ENCODE peak calls at places on chromosomes 2 and 18, in four cellular contexts. One of them, this sample, is unnamed.

GRCh38 chr2:16238001-16238755 is 297.8 kb downstream of the MYCN start:
- DNase-seq in foreskin fibroblast: no peak
- DNase-seq in ovary: no peak
- DNase-seq in AG04450: no peak
- DNase-seq in this sample: no peak

GRCh38 chr2:229392214-229392613 is 121.1 kb upstream of the PID1 start:
- DNase-seq in AG04450: no peak
- DNase-seq in foreskin fibroblast: peak
- DNase-seq in ovary: no peak
- DNase-seq in this sample: no peak

GRCh38 chr2:110873056-110873502 is 140.7 kb downstream of the ACOXL start:
- DNase-seq in AG04450: no peak
- DNase-seq in foreskin fibroblast: no peak
- DNase-seq in ovary: no peak
- DNase-seq in this sample: no peak

GRCh38 chr18:62944454-62944853 is 229.1 kb downstream of the PHLPP1 start:
- DNase-seq in foreskin fibroblast: no peak
- DNase-seq in ovary: no peak
- DNase-seq in AG04450: no peak
- DNase-seq in this sample: no peak

GRCh38 chr18:73352546-73352945 is 484.8 kb upstream of the NETO1 start:
- DNase-seq in AG04450: no peak
- DNase-seq in foreskin fibroblast: no peak
- DNase-seq in ovary: no peak
- DNase-seq in this sample: peak

GRCh38 chr2:189685540-189686229 is 11.2 kb downstream of the ANKAR start:
- DNase-seq in AG04450: peak
- DNase-seq in ovary: peak
- DNase-seq in foreskin fibroblast: peak
- DNase-seq in this sample: peak

GRCh38 chr2:29423267-29423666 is 308.1 kb downstream of the CLIP4 start:
- DNase-seq in ovary: no peak
- DNase-seq in foreskin fibroblast: no peak
- DNase-seq in AG04450: no peak
- DNase-seq in this sample: no peak

GRCh38 chr2:190563109-190563508 is 28.6 kb upstream of the NEMP2 start:
- DNase-seq in AG04450: no peak
- DNase-seq in foreskin fibroblast: no peak
- DNase-seq in ovary: no peak
- DNase-seq in this sample: no peak

GRCh38 chr2:120631719-120632118 is 103.9 kb upstream of the GLI2 start:
- DNase-seq in foreskin fibroblast: peak
- DNase-seq in AG04450: no peak
- DNase-seq in ovary: no peak
- DNase-seq in this sample: no peak

GRCh38 chr2:170159060-170159459 is 18.9 kb upstream of the MYO3B start:
- DNase-seq in foreskin fibroblast: no peak
- DNase-seq in AG04450: no peak
- DNase-seq in ovary: no peak
- DNase-seq in this sample: no peak

DNA sequence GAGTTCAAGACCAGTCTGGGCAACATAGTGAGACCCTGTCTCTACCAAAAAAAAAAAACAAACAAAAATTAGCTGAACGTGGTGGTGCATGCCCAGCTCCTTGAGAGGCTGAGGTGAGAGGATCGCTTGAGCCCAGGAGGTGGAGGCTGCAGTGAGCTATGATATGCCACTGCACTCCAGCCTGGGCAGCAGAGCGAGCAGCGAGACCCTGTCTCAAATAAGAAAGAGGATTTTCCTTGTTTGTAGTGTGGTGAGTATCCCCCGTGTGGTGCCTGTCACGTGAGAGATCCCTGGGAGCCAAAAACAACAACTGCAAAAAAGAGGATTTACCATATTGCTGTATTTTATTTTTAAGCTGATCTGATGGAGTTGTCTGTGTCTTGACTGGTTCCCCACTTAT is 9.2 kb downstream of the EML4 start:
- DNase-seq in ovary: no peak
- DNase-seq in foreskin fibroblast: no peak
- DNase-seq in AG04450: no peak
- DNase-seq in this sample: no peak
- H3K4me3 ChIP-seq in ovary: no peak
- H3K4me3 ChIP-seq in foreskin fibroblast: no peak
- H3K4me3 ChIP-seq in AG04450: no peak
- H3K4me3 ChIP-seq in this sample: no peak

GRCh38 chr2:163690896-163691295 is 44.9 kb downstream of the FIGN start:
- DNase-seq in foreskin fibroblast: no peak
- DNase-seq in ovary: no peak
- DNase-seq in AG04450: no peak
- DNase-seq in this sample: no peak
- H3K4me3 ChIP-seq in foreskin fibroblast: no peak
- H3K4me3 ChIP-seq in ovary: no peak
- H3K4me3 ChIP-seq in AG04450: no peak
- H3K4me3 ChIP-seq in this sample: no peak

DNA sequence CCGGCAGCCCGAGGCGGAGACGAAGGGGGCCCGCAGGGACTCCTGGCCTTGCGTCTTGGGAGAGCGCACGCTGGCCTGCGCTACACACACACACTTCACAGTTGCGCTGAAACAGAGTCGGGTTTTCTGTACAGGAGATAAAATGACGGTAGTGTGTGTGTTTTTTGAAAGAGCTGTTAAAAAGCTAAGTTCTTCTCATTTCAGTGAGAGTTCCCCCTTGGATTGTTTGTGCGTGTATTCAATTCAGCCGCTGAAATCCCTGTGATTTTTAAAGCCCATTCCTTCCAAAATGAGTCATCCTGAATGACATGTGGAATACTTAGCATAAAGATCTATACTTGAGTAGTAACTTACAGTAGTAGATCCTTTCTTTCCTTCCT is 18.3 kb upstream of the SOX11 start:
- DNase-seq in ovary: no peak
- DNase-seq in AG04450: no peak
- DNase-seq in foreskin fibroblast: no peak
- DNase-seq in this sample: no peak
- H3K4me3 ChIP-seq in ovary: no peak
- H3K4me3 ChIP-seq in AG04450: peak
- H3K4me3 ChIP-seq in foreskin fibroblast: no peak
- H3K4me3 ChIP-seq in this sample: peak

GRCh38 chr2:54635554-54636152 is 87.8 kb upstream of the EML6 start:
- DNase-seq in AG04450: no peak
- DNase-seq in foreskin fibroblast: no peak
- DNase-seq in ovary: no peak
- DNase-seq in this sample: no peak
- H3K4me3 ChIP-seq in AG04450: no peak
- H3K4me3 ChIP-seq in foreskin fibroblast: no peak
- H3K4me3 ChIP-seq in ovary: no peak
- H3K4me3 ChIP-seq in this sample: no peak

GRCh38 chr2:8249191-8249590 is 432.7 kb upstream of the ID2 start:
- DNase-seq in foreskin fibroblast: no peak
- DNase-seq in AG04450: no peak
- DNase-seq in ovary: no peak
- DNase-seq in this sample: no peak

GRCh38 chr2:8249769-8250168 is 432.1 kb upstream of the ID2 start:
- DNase-seq in AG04450: no peak
- DNase-seq in ovary: no peak
- DNase-seq in foreskin fibroblast: no peak
- DNase-seq in this sample: no peak

GRCh38 chr2:8247905-8248622 is 433.8 kb upstream of the ID2 start:
- DNase-seq in foreskin fibroblast: no peak
- DNase-seq in ovary: no peak
- DNase-seq in AG04450: no peak
- DNase-seq in this sample: no peak

GRCh38 chr2:8251291-8251690 is 430.6 kb upstream of the ID2 start:
- DNase-seq in foreskin fibroblast: no peak
- DNase-seq in ovary: no peak
- DNase-seq in AG04450: no peak
- DNase-seq in this sample: no peak

DNA sequence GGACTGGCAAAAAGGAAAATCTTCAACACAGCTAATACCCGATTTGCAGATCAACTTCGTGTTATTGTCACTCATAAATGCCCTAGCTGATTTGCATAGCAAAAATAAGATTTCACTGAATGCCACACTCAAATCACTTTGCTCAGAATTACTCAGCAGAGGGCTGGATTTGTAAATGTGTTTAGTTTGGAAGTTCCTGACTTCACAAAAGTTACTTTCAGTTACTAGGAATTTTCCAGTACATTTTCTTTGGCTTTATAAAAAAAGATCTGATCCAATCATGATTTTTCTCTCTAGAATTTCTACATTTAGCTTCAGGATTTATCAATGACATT is 433.3 kb upstream of the ID2 start:
- DNase-seq in AG04450: no peak
- DNase-seq in foreskin fibroblast: no peak
- DNase-seq in ovary: no peak
- DNase-seq in this sample: no peak
- H3K4me3 ChIP-seq in AG04450: no peak
- H3K4me3 ChIP-seq in foreskin fibroblast: no peak
- H3K4me3 ChIP-seq in ovary: no peak
- H3K4me3 ChIP-seq in this sample: no peak

DNA sequence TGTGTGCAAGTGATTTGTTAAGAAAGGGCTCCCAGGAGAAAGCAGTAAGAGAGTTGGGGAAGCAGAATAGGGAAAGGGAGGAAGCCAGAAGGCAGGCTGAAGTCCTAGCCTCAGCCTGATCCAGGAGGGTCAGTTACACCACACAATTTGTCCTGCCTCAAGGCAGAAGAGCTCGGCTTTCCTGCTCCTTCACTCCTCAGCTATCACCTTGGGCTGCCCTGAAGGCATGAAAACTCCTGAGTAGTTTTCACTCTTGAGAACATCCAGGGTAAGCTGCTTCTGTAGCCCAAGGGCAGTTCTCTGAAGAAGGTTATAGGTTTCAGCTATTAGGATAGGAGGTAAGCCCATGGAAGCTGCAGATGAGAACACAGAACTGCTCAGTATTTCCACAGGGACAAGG is 47.4 kb upstream of the ANKRD44 start:
- DNase-seq in AG04450: no peak
- DNase-seq in foreskin fibroblast: no peak
- DNase-seq in ovary: no peak
- DNase-seq in this sample: no peak
- H3K4me3 ChIP-seq in AG04450: no peak
- H3K4me3 ChIP-seq in foreskin fibroblast: no peak
- H3K4me3 ChIP-seq in ovary: no peak
- H3K4me3 ChIP-seq in this sample: no peak

GRCh38 chr2:154698238-154698788 is at the start of gene KCNJ3:
- DNase-seq in foreskin fibroblast: no peak
- DNase-seq in ovary: no peak
- DNase-seq in AG04450: no peak
- DNase-seq in this sample: no peak
- H3K4me3 ChIP-seq in foreskin fibroblast: peak
- H3K4me3 ChIP-seq in ovary: peak
- H3K4me3 ChIP-seq in AG04450: no peak
- H3K4me3 ChIP-seq in this sample: peak

GRCh38 chr2:104289646-104290565 is 564.0 kb upstream of the POU3F3 start:
- DNase-seq in foreskin fibroblast: no peak
- DNase-seq in AG04450: no peak
- DNase-seq in ovary: no peak
- DNase-seq in this sample: no peak

GRCh38 chr2:104290566-104290891 is 563.4 kb upstream of the POU3F3 start:
- DNase-seq in foreskin fibroblast: no peak
- DNase-seq in ovary: no peak
- DNase-seq in AG04450: no peak
- DNase-seq in this sample: no peak

DNA sequence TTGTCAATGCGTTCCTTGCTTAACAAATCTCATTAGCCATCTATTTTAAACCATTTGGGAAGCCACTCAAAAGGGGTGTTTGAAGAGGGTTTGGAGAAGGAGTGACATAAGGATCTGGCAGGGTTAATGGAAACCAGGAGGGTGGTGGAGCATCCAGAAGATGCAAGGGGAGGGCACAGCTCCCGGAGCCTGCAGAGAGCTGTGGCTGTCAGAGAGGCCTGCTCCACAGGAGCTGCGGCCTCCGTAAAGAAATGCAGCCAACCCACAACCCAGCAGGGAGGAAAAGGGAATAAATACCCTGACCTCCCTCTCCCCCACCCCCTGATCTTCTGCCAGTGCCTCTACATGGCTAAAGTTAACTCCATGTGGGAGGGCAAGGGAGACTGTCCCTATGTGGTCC is 567.1 kb upstream of the POU3F3 start:
- DNase-seq in AG04450: no peak
- DNase-seq in foreskin fibroblast: no peak
- DNase-seq in ovary: no peak
- DNase-seq in this sample: no peak
- H3K4me3 ChIP-seq in AG04450: no peak
- H3K4me3 ChIP-seq in foreskin fibroblast: no peak
- H3K4me3 ChIP-seq in ovary: no peak
- H3K4me3 ChIP-seq in this sample: no peak

GRCh38 chr2:201928363-201928762 is 105.3 kb upstream of the FZD7 start:
- DNase-seq in AG04450: no peak
- DNase-seq in foreskin fibroblast: no peak
- DNase-seq in ovary: no peak
- DNase-seq in this sample: no peak
- H3K4me3 ChIP-seq in AG04450: no peak
- H3K4me3 ChIP-seq in foreskin fibroblast: no peak
- H3K4me3 ChIP-seq in ovary: no peak
- H3K4me3 ChIP-seq in this sample: no peak

GRCh38 chr2:109349555-109350430 is 220.8 kb downstream of the SH3RF3 start:
- DNase-seq in foreskin fibroblast: no peak
- DNase-seq in ovary: no peak
- DNase-seq in AG04450: no peak
- DNase-seq in this sample: peak
- H3K4me3 ChIP-seq in foreskin fibroblast: no peak
- H3K4me3 ChIP-seq in ovary: no peak
- H3K4me3 ChIP-seq in AG04450: no peak
- H3K4me3 ChIP-seq in this sample: no peak